ENCODE peak calls at places on chromosomes 6 and 20, in four cellular contexts. P is A549, J is uterus, E is vagina. G is an unnamed sample.
A peak's percentile ranks its signal among the peaks of the same experiment; 100 is the strongest.

GRCh38 chr20:22744341-22745193 is 160.2 kb upstream of the FOXA2 start:
- DNase-seq in E (no peak), P (no peak), J (no peak), G (no peak)

GRCh38 chr6:168025831-168026325 is 28.4 kb downstream of the KIF25 start:
- DNase-seq in P (no peak), J (no peak), E (peak; percentile 82), G (no peak)

GRCh38 chr6:105798057-105798456 is 288.1 kb upstream of the PRDM1 start:
- DNase-seq in J (peak; percentile 56), E (no peak), P (no peak), G (no peak)

GRCh38 chr6:11043961-11044711 is at the start of gene ELOVL2:
- DNase-seq in J (no peak), P (peak; percentile 56), E (no peak), G (no peak)

GRCh38 chr6:68652117-68652536 is 17.0 kb downstream of the ADGRB3 start:
- DNase-seq in E (no peak), J (no peak), P (no peak), G (peak; percentile 30)

GRCh38 chr20:5215592-5216304 is 88.9 kb downstream of the CDS2 start:
- DNase-seq in E (no peak), J (no peak), P (no peak), G (peak; percentile 20)

GRCh38 chr20:7627734-7628663 is 312.3 kb downstream of the HAO1 start:
- DNase-seq in E (no peak), P (no peak), J (no peak), G (no peak)

GRCh38 chr6:55902796-55903195 is 27.4 kb upstream of the BMP5 start:
- DNase-seq in J (no peak), P (no peak), E (no peak), G (no peak)

GRCh38 chr6:114762145-114762544 is 419.3 kb upstream of the HS3ST5 start:
- DNase-seq in J (no peak), P (no peak), E (no peak), G (no peak)

GRCh38 chr20:25508083-25508770 is 77.1 kb downstream of the NINL start:
- DNase-seq in J (no peak), E (no peak), P (peak; percentile 90), G (no peak)

GRCh38 chr20:15918631-15919030 is 654.6 kb downstream of the KIF16B start:
- DNase-seq in P (no peak), E (no peak), J (no peak), G (no peak)

GRCh38 chr6:167130712-167131684 is 8.1 kb downstream of the CCR6 start:
- DNase-seq in J (no peak), E (no peak), P (no peak), G (no peak)

GRCh38 chr6:107670792-107671199 is 153.3 kb downstream of the SCML4 start:
- DNase-seq in P (no peak), E (no peak), J (peak; percentile 39), G (no peak)

GRCh38 chr6:170222498-170223471 is 68.1 kb downstream of the DLL1 start:
- DNase-seq in P (no peak), E (no peak), J (no peak), G (no peak)

GRCh38 chr6:153043719-153044118 is 41.2 kb upstream of the MTRF1L start:
- DNase-seq in E (no peak), P (no peak), J (no peak), G (no peak)

GRCh38 chr20:25237610-25238318 is 10.1 kb upstream of the PYGB start:
- DNase-seq in J (peak; percentile 50), P (peak; percentile 99), E (no peak), G (peak; percentile 50)

GRCh38 chr6:79640146-79641111 is 9.3 kb downstream of the SH3BGRL2 start:
- DNase-seq in P (no peak), J (peak; percentile 22), E (no peak), G (no peak)

GRCh38 chr6:6923605-6924004 is 184.2 kb upstream of the RREB1 start:
- DNase-seq in P (no peak), E (no peak), J (no peak), G (no peak)

GRCh38 chr20:61400499-61400898 is 148.4 kb downstream of the CDH4 start:
- DNase-seq in J (no peak), E (no peak), P (no peak), G (no peak)

GRCh38 chr6:15665237-15665636 is 2.4 kb upstream of the DTNBP1 start:
- DNase-seq in P (no peak), J (no peak), E (no peak), G (no peak)

GRCh38 chr6:162493917-162494316 is 233.6 kb downstream of the PRKN start:
- DNase-seq in J (no peak), P (no peak), E (no peak), G (no peak)

GRCh38 chr6:98980814-98981213 is 33.1 kb upstream of the FBXL4 start:
- DNase-seq in E (no peak), P (peak; percentile 3), J (no peak), G (no peak)

GRCh38 chr6:100901582-100901981 is 20.5 kb upstream of the ASCC3 start:
- DNase-seq in E (no peak), P (no peak), J (no peak), G (no peak)

GRCh38 chr6:169141706-169142705 is 111.6 kb downstream of the THBS2 start:
- DNase-seq in J (peak; percentile 50), P (no peak), E (peak; percentile 72), G (peak; percentile 37)

GRCh38 chr20:61350500-61351250 is 98.6 kb downstream of the CDH4 start:
- DNase-seq in E (no peak), J (no peak), P (no peak), G (no peak)

GRCh38 chr6:151239603-151240035 is at the start of gene AKAP12:
- DNase-seq in J (peak; percentile 73), P (peak; percentile 28), E (no peak), G (peak; percentile 67)

GRCh38 chr6:90131614-90132423 is 164.8 kb downstream of the BACH2 start:
- DNase-seq in J (peak; percentile 55), E (no peak), P (no peak), G (peak; percentile 18)

GRCh38 chr6:145968051-145968450 is 3.9 kb upstream of the SHPRH start:
- DNase-seq in J (no peak), P (no peak), E (no peak), G (no peak)

DNA sequence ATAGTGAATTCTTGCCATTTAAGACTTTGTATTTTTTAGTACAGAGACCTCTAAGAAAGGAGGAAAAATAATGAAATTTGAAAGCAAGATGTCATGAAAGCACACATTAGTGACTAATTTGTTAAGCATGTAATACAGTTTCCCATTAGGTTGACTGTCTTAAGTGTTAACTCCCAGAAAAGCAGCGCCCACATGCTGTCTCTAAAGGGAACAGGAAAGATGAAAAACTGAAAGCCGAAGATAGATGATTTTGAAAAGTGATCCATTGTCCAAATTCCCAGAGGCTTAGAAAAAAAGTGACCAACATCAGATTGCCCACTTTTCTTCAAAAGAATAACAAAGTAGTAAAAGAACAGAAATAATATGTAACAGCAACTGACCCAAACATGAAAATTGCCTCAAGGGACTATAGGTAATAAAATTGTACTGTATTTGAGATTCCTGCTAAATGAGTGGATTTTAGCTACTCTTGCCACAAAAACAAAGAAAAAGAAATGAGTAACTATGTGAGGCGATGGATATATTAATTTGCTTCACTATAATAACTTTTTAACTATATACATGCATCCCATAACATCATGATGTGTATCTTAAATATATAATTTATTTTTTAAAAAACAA is 83.2 kb upstream of the OGFRL1 start:
- DNase-seq in J (no peak), E (no peak), P (no peak), G (no peak)
- H3K27ac ChIP-seq in J (no peak overlapping the region), E (no peak overlapping the region), P (no peak overlapping the region), G (no peak overlapping the region)

DNA sequence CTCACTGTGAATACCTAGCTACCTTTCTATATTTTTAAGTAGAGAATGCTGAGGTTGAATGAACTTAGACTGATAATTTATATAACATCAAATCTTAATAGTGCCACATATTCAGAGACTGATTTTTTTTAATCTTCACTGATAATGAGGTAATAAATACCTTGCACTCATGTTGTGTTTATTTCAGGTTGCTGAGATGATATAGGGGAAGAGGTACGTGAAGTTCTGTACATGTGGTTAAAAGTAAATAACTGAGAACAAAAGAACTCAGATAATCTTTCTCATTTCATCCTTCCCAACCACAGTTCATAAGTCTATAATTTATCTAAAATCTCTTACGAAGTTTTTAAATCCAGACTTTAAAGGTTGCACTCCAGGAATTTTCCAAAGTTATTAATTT is 6.4 kb downstream of the NHSL1 start:
- DNase-seq in E (no peak), J (no peak), P (no peak), G (no peak)
- H3K27ac ChIP-seq in E (no peak overlapping the region), J (no peak overlapping the region), P (no peak overlapping the region), G (no peak overlapping the region)

GRCh38 chr6:157088841-157089240 is 234.5 kb downstream of the TMEM242 start:
- DNase-seq in E (no peak), P (no peak), J (no peak), G (no peak)

GRCh38 chr6:157089851-157090250 is 233.5 kb downstream of the TMEM242 start:
- DNase-seq in E (no peak), P (no peak), J (no peak), G (no peak)

GRCh38 chr6:157090736-157091135 is 232.6 kb downstream of the TMEM242 start:
- DNase-seq in E (no peak), J (no peak), P (no peak), G (no peak)

GRCh38 chr6:157087974-157088373 is 235.3 kb downstream of the TMEM242 start:
- DNase-seq in P (no peak), J (no peak), E (no peak), G (no peak)

GRCh38 chr6:157089258-157089657 is 234.1 kb downstream of the TMEM242 start:
- DNase-seq in P (peak; percentile 13), E (no peak), J (no peak), G (no peak)
- H3K27ac ChIP-seq in P (no peak overlapping the region), E (no peak overlapping the region), J (no peak overlapping the region), G (no peak overlapping the region)

GRCh38 chr6:28710466-28711191 is 184.9 kb downstream of the GPX5 start:
- DNase-seq in P (peak; percentile 87), J (no peak), E (no peak), G (no peak)
- H3K27ac ChIP-seq in P (peak overlapping the region; percentile 83), J (no peak overlapping the region), E (no peak overlapping the region), G (no peak overlapping the region)

GRCh38 chr20:36835025-36835424 is 40.9 kb upstream of the TLDC2 start:
- DNase-seq in E (no peak), J (no peak), P (no peak), G (no peak)
- H3K27ac ChIP-seq in E (peak overlapping the region; percentile 91), J (peak overlapping the region; percentile 88), P (peak overlapping the region; percentile 92), G (peak overlapping the region; percentile 96)

GRCh38 chr20:48638546-48638945 is 189.3 kb downstream of the PREX1 start:
- DNase-seq in P (peak; percentile 18), E (no peak), J (no peak), G (no peak)
- H3K27ac ChIP-seq in P (no peak overlapping the region), E (no peak overlapping the region), J (no peak overlapping the region), G (no peak overlapping the region)

GRCh38 chr20:45995213-45996097 is 13.3 kb upstream of the MMP9 start:
- DNase-seq in P (peak; percentile 50), J (no peak), E (no peak), G (no peak)
- H3K27ac ChIP-seq in P (peak overlapping the region; percentile 57), J (no peak overlapping the region), E (no peak overlapping the region), G (no peak overlapping the region)

G was measured in caudate nucleus.